ENCODE peak calls at places on chromosomes 7 and 10, in five cellular contexts. One of them, this sample, is unnamed.

GRCh38 chr7:91266067-91266930 is 2.1 kb downstream of the FZD1 start:
- DNase-seq in neuronal stem cell: no peak
- DNase-seq in mesenchymal stem cell: no peak
- DNase-seq in H1: peak; percentile 56
- DNase-seq in trophoblast cell: no peak
- DNase-seq in this sample: peak; percentile 47

GRCh38 chr10:77746313-77746712 is 108.7 kb upstream of the KCNMA1 start:
- DNase-seq in neuronal stem cell: no peak
- DNase-seq in mesenchymal stem cell: peak; percentile 73
- DNase-seq in H1: no peak
- DNase-seq in trophoblast cell: peak; percentile 36
- DNase-seq in this sample: peak; percentile 63

GRCh38 chr7:86644282-86645173 is 819 bp downstream of the GRM3 start:
- DNase-seq in neuronal stem cell: peak; percentile 47
- DNase-seq in mesenchymal stem cell: no peak
- DNase-seq in H1: peak; percentile 73
- DNase-seq in trophoblast cell: no peak
- DNase-seq in this sample: no peak

GRCh38 chr10:26803849-26804248 is 56.9 kb downstream of the ABI1 start:
- DNase-seq in neuronal stem cell: no peak
- DNase-seq in mesenchymal stem cell: no peak
- DNase-seq in H1: no peak
- DNase-seq in trophoblast cell: no peak
- DNase-seq in this sample: no peak

GRCh38 chr7:32524631-32525030 is 29.3 kb downstream of the AVL9 start:
- DNase-seq in neuronal stem cell: no peak
- DNase-seq in mesenchymal stem cell: no peak
- DNase-seq in H1: no peak
- DNase-seq in trophoblast cell: no peak
- DNase-seq in this sample: no peak

GRCh38 chr7:151251328-151251925 is 2.9 kb upstream of the SMARCD3 start:
- DNase-seq in neuronal stem cell: peak; percentile 23
- DNase-seq in mesenchymal stem cell: peak; percentile 62
- DNase-seq in H1: peak; percentile 62
- DNase-seq in trophoblast cell: peak; percentile 56
- DNase-seq in this sample: peak; percentile 66

GRCh38 chr7:226281-226882 is 34.0 kb downstream of the FAM20C start:
- DNase-seq in neuronal stem cell: no peak
- DNase-seq in mesenchymal stem cell: peak; percentile 75
- DNase-seq in H1: no peak
- DNase-seq in trophoblast cell: no peak
- DNase-seq in this sample: peak; percentile 72

GRCh38 chr7:42096681-42097637 is 140.1 kb downstream of the GLI3 start:
- DNase-seq in neuronal stem cell: no peak
- DNase-seq in mesenchymal stem cell: peak; percentile 61
- DNase-seq in H1: no peak
- DNase-seq in trophoblast cell: no peak
- DNase-seq in this sample: peak; percentile 53

DNA sequence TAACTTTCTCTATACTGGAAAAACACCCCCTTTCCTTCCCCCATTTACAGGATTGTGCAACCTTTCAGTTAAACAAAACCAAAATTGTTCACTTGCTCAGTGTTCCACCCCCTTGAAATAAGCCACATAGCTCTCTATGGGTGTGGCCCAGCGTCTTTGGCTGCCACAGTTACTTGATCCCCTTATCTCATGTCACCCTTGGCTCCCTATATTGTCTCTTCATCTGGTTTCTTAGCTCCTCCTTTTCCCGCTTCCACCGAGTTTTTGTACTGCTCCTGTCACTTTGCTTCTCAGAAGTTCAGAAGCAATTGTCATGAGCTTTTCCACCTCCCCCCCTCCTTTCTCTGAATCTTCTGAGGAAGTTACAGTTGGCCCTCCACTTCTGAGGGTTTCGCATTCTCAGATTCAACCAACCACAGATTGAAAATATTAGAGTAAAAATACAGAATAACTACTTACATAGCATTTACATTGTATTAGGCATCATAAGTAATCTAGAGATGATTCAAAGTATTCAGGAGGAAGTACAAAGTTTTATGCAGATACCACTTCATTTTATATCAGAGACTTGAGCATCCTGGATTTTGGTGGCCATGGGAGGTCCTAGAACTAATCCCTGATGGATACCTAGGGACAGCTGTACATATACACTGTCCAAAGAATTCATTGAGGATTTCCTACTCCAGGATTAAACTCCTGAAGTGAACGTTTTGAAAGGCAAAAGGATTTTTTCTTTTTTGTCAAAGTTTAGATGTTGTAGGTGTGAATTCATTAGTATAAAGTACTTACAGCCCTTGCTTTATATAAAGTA is 60.4 kb downstream of the ADD3 start:
- DNase-seq in neuronal stem cell: no peak
- DNase-seq in mesenchymal stem cell: no peak
- DNase-seq in H1: no peak
- DNase-seq in trophoblast cell: no peak
- DNase-seq in this sample: no peak
- H3K4me3 ChIP-seq in neuronal stem cell: no peak overlapping the region
- H3K4me3 ChIP-seq in mesenchymal stem cell: no peak overlapping the region
- H3K4me3 ChIP-seq in H1: no peak overlapping the region
- H3K4me3 ChIP-seq in trophoblast cell: no peak overlapping the region
- H3K4me3 ChIP-seq in this sample: no peak overlapping the region

GRCh38 chr10:12814166-12814565 is 187.3 kb downstream of the CCDC3 start:
- DNase-seq in neuronal stem cell: no peak
- DNase-seq in mesenchymal stem cell: no peak
- DNase-seq in H1: no peak
- DNase-seq in trophoblast cell: no peak
- DNase-seq in this sample: no peak

GRCh38 chr10:12823361-12823760 is 178.2 kb downstream of the CCDC3 start:
- DNase-seq in neuronal stem cell: no peak
- DNase-seq in mesenchymal stem cell: no peak
- DNase-seq in H1: no peak
- DNase-seq in trophoblast cell: no peak
- DNase-seq in this sample: no peak

GRCh38 chr10:12819656-12820055 is 181.9 kb downstream of the CCDC3 start:
- DNase-seq in neuronal stem cell: no peak
- DNase-seq in mesenchymal stem cell: no peak
- DNase-seq in H1: no peak
- DNase-seq in trophoblast cell: no peak
- DNase-seq in this sample: no peak

GRCh38 chr10:12822374-12823170 is 178.9 kb downstream of the CCDC3 start:
- DNase-seq in neuronal stem cell: no peak
- DNase-seq in mesenchymal stem cell: no peak
- DNase-seq in H1: no peak
- DNase-seq in trophoblast cell: no peak
- DNase-seq in this sample: no peak

GRCh38 chr10:12819071-12819470 is 182.4 kb downstream of the CCDC3 start:
- DNase-seq in neuronal stem cell: no peak
- DNase-seq in mesenchymal stem cell: no peak
- DNase-seq in H1: no peak
- DNase-seq in trophoblast cell: no peak
- DNase-seq in this sample: no peak
- H3K14ac ChIP-seq in neuronal stem cell: no peak overlapping the region
- H3K14ac ChIP-seq in mesenchymal stem cell: no peak overlapping the region
- H3K14ac ChIP-seq in H1: no peak overlapping the region
- H3K14ac ChIP-seq in trophoblast cell: no peak overlapping the region
- H3K14ac ChIP-seq in this sample: no peak overlapping the region

GRCh38 chr7:152419473-152420429 is 16.1 kb downstream of the KMT2C start:
- DNase-seq in neuronal stem cell: no peak
- DNase-seq in mesenchymal stem cell: no peak
- DNase-seq in H1: no peak
- DNase-seq in trophoblast cell: no peak
- DNase-seq in this sample: no peak

GRCh38 chr7:152423991-152424347 is 11.8 kb downstream of the KMT2C start:
- DNase-seq in neuronal stem cell: no peak
- DNase-seq in mesenchymal stem cell: no peak
- DNase-seq in H1: no peak
- DNase-seq in trophoblast cell: no peak
- DNase-seq in this sample: no peak

DNA sequence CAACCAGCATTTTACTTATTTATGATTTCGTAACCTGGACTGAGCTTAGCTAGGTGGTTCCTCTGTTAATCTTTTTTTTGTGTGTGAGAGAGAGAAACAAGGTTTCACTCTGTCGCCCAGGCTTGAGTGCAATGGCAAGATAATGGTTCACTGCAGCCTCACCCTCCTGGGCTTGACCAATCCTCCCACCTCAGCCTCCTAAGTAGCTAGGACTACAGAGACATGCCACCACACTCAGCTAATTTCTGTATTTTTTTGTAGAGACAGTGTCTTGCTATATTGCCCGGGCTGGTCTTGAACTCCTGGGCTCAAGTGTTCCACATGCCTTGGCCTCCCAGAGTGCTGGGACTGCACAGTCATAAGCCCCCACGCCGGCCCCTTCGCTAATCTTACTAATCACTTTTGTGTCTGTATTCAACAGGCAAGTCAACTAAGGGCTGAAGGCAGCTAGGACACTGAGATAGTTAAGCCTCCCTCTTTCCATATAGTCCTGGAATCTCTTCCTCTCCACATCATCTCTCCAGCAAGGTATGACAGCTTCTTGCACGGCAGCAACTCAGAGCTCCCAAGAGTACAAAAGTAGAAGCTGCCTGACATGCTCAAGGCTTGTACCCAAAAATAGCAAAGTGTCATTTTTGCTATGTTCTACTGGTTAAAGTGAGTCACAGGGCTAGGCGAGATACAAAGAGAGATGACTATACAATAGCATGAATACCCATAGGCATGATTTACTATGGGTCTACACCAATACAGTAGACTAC is 11.3 kb downstream of the KMT2C start:
- DNase-seq in neuronal stem cell: no peak
- DNase-seq in mesenchymal stem cell: peak; percentile 57
- DNase-seq in H1: no peak
- DNase-seq in trophoblast cell: peak; percentile 39
- DNase-seq in this sample: peak; percentile 57
- H3K4me3 ChIP-seq in neuronal stem cell: no peak overlapping the region
- H3K4me3 ChIP-seq in mesenchymal stem cell: no peak overlapping the region
- H3K4me3 ChIP-seq in H1: no peak overlapping the region
- H3K4me3 ChIP-seq in trophoblast cell: no peak overlapping the region
- H3K4me3 ChIP-seq in this sample: no peak overlapping the region

DNA sequence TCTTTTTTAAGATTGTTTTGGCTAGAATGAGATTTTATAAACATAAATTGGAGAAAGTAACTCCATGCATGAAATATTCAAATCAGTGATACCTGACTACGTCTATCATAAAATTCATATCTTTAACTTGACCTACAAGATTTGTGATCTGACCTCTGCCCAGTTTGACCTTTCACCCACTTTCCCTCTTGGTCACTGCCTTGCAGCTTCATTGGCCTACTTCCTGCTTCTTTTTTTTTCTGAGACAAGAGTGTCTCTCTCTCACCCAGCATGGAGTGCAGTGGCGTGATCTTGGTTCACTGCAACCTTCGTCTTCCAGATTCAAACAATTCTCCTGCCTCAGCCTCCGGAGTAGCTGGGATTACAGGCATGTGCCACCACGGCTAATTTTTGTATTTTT is 28.5 kb downstream of the TPST1 start:
- DNase-seq in neuronal stem cell: no peak
- DNase-seq in mesenchymal stem cell: no peak
- DNase-seq in H1: no peak
- DNase-seq in trophoblast cell: no peak
- DNase-seq in this sample: no peak
- H3K14ac ChIP-seq in neuronal stem cell: no peak overlapping the region
- H3K14ac ChIP-seq in mesenchymal stem cell: no peak overlapping the region
- H3K14ac ChIP-seq in H1: no peak overlapping the region
- H3K14ac ChIP-seq in trophoblast cell: no peak overlapping the region
- H3K14ac ChIP-seq in this sample: no peak overlapping the region

GRCh38 chr7:134935701-134936100 is 50.6 kb upstream of the AGBL3 start:
- DNase-seq in neuronal stem cell: no peak
- DNase-seq in mesenchymal stem cell: no peak
- DNase-seq in H1: no peak
- DNase-seq in trophoblast cell: no peak
- DNase-seq in this sample: peak; percentile 51

GRCh38 chr7:134931487-134931886 is 54.8 kb upstream of the AGBL3 start:
- DNase-seq in neuronal stem cell: no peak
- DNase-seq in mesenchymal stem cell: peak; percentile 25
- DNase-seq in H1: no peak
- DNase-seq in trophoblast cell: no peak
- DNase-seq in this sample: no peak

GRCh38 chr7:134933460-134934068 is 52.7 kb upstream of the AGBL3 start:
- DNase-seq in neuronal stem cell: no peak
- DNase-seq in mesenchymal stem cell: no peak
- DNase-seq in H1: no peak
- DNase-seq in trophoblast cell: no peak
- DNase-seq in this sample: no peak

GRCh38 chr7:134936893-134937520 is 49.3 kb upstream of the AGBL3 start:
- DNase-seq in neuronal stem cell: peak; percentile 46
- DNase-seq in mesenchymal stem cell: no peak
- DNase-seq in H1: no peak
- DNase-seq in trophoblast cell: peak; percentile 40
- DNase-seq in this sample: no peak

DNA sequence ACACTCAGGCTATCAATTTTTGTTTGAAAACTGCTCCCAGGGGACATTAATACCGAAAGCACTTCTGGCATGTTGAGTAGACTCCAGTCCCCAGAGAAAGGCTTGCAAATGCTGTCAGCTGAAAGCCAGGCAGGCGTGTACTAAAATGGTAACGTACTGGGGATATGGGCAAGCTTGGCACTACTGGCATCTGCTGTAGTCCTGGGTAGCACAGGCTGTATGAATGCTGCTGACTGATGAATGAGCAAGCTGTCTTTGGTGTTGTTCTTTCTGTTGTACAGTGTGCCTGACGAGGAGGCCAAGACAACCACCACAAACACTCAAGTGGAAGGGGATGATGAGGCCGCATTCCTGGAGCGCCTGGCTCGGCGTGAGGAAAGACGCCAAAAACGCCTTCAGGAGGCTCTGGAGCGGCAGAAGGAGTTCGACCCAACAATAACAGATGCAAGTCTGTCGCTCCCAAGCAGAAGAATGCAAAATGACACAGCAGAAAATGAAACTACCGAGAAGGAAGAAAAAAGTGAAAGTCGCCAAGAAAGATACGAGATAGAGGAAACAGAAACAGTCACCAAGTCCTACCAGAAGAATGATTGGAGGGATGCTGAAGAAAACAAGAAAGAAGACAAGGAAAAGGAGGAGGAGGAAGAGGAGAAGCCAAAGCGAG is 53.5 kb upstream of the AGBL3 start:
- DNase-seq in neuronal stem cell: no peak
- DNase-seq in mesenchymal stem cell: peak; percentile 42
- DNase-seq in H1: no peak
- DNase-seq in trophoblast cell: peak; percentile 69
- DNase-seq in this sample: peak; percentile 37
- H3K4me3 ChIP-seq in neuronal stem cell: no peak overlapping the region
- H3K4me3 ChIP-seq in mesenchymal stem cell: no peak overlapping the region
- H3K4me3 ChIP-seq in H1: no peak overlapping the region
- H3K4me3 ChIP-seq in trophoblast cell: no peak overlapping the region
- H3K4me3 ChIP-seq in this sample: no peak overlapping the region

GRCh38 chr7:28723336-28723735 is 234.8 kb downstream of the TRIL start:
- DNase-seq in neuronal stem cell: peak; percentile 79
- DNase-seq in mesenchymal stem cell: no peak
- DNase-seq in H1: no peak
- DNase-seq in trophoblast cell: no peak
- DNase-seq in this sample: no peak
- H3K14ac ChIP-seq in neuronal stem cell: no peak overlapping the region
- H3K14ac ChIP-seq in mesenchymal stem cell: no peak overlapping the region
- H3K14ac ChIP-seq in H1: no peak overlapping the region
- H3K14ac ChIP-seq in trophoblast cell: no peak overlapping the region
- H3K14ac ChIP-seq in this sample: no peak overlapping the region

DNA sequence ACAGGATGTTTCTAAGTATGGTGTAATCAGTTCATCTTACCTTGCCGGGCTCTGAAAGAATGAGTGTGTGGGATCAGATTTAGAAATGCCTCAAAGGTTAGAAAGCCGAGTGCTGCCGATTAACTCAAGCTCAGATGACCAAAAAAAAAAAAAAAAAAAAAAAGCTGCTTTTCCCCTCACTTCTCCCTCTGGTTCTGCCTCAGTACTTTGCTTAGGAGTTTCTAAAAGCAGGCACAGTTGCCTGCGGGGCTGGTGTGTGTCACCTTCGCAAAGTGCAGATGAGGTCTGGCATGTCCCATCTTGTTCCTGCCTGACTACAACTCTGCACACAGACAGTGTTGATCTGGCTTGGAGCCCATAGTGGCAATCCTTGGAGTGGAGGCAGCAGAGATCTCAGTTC is 47.0 kb downstream of the KIAA1217 start:
- DNase-seq in neuronal stem cell: no peak
- DNase-seq in mesenchymal stem cell: no peak
- DNase-seq in H1: no peak
- DNase-seq in trophoblast cell: peak; percentile 76
- DNase-seq in this sample: no peak
- H3K4me3 ChIP-seq in neuronal stem cell: no peak overlapping the region
- H3K4me3 ChIP-seq in mesenchymal stem cell: no peak overlapping the region
- H3K4me3 ChIP-seq in H1: no peak overlapping the region
- H3K4me3 ChIP-seq in trophoblast cell: no peak overlapping the region
- H3K4me3 ChIP-seq in this sample: no peak overlapping the region

This sample was measured in IMR-90.